ENCODE peak calls at places on chromosomes 2 and 18, in eight cellular contexts. P is fibroblast of mammary gland; J is kidney tubule cell; B is esophagus squamous epithelium; A is WTC11; R is stimulated activated CD4-positive, alpha-beta T cell treated with anti-CD3 and anti-CD28 coated beads, Interleukin-1b, Interleukin-23, amount 100 ng/mL, for 48 hours; F is HTR-8/SVneo; H is fibroblast of pulmonary artery. K is an unnamed sample.

GRCh38 chr2:163878718-163879117 is 142.9 kb upstream of the FIGN start:
- DNase-seq in H (peak; percentile 42), J (peak; percentile 26), P (peak; percentile 45), R (no peak), B (no peak), F (no peak), A (peak; percentile 70), K (no peak)

GRCh38 chr2:188937228-188938220 is 36.6 kb upstream of the COL3A1 start:
- DNase-seq in J (no peak), A (no peak), F (no peak), B (no peak), P (peak; percentile 93), R (no peak), H (peak; percentile 95), K (peak; percentile 51)

GRCh38 chr18:24262097-24262496 is 123.2 kb downstream of the CABYR start:
- DNase-seq in H (no peak), R (no peak), P (no peak), B (no peak), J (no peak), F (no peak), A (no peak), K (no peak)

GRCh38 chr2:173288561-173288960 is 66.1 kb upstream of the CDCA7 start:
- DNase-seq in F (peak; percentile 47), J (no peak), A (no peak), P (peak; percentile 64), B (no peak), R (peak; percentile 48), H (peak; percentile 35), K (no peak)

GRCh38 chr2:197926673-197927072 is 122.3 kb downstream of the PLCL1 start:
- DNase-seq in H (no peak), B (no peak), P (peak; percentile 41), R (no peak), J (no peak), A (no peak), F (no peak), K (no peak)

GRCh38 chr2:216408426-216409315 is 3.6 kb upstream of the SMARCAL1 start:
- DNase-seq in P (no peak), H (no peak), R (no peak), B (no peak), F (no peak), A (no peak), J (no peak), K (no peak)

GRCh38 chr2:238461491-238461890 is 34.8 kb downstream of the ASB1 start:
- DNase-seq in J (no peak), R (no peak), P (no peak), F (no peak), B (no peak), A (no peak), H (no peak), K (no peak)

GRCh38 chr2:32946314-32947075 is at the start of gene LTBP1:
- DNase-seq in H (peak; percentile 72), J (peak; percentile 67), B (peak; percentile 2), A (peak; percentile 66), R (peak; percentile 59), P (peak; percentile 58), F (peak; percentile 77), K (peak; percentile 39)

GRCh38 chr2:50769416-50769815 is 262.5 kb downstream of the NRXN1 start:
- DNase-seq in F (no peak), A (peak; percentile 13), H (no peak), R (no peak), B (no peak), J (no peak), P (no peak), K (no peak)

GRCh38 chr2:236646441-236646840 is 76.8 kb downstream of the ACKR3 start:
- DNase-seq in P (no peak), J (no peak), R (no peak), A (no peak), H (no peak), F (no peak), B (no peak), K (no peak)

GRCh38 chr18:58132595-58133191 is 88.7 kb downstream of the NEDD4L start:
- DNase-seq in J (peak; percentile 9), F (no peak), R (no peak), B (no peak), P (no peak), A (no peak), H (no peak), K (no peak)

GRCh38 chr2:39228413-39229209 is 15.2 kb downstream of the CDKL4 start:
- DNase-seq in B (no peak), H (peak; percentile 13), J (no peak), F (no peak), P (no peak), A (peak; percentile 36), R (no peak), K (no peak)

GRCh38 chr18:37318360-37319037 is 247.1 kb downstream of the CELF4 start:
- DNase-seq in F (no peak), R (no peak), B (no peak), P (no peak), J (no peak), A (no peak), H (no peak), K (no peak)

GRCh38 chr18:42048150-42048549 is 93.1 kb downstream of the PIK3C3 start:
- DNase-seq in F (no peak), A (no peak), H (peak; percentile 87), J (peak; percentile 87), B (no peak), R (no peak), P (peak; percentile 91), K (peak; percentile 20)

K was measured in smooth muscle cell of the brain vasculature.